ENCODE peak calls at places on chromosomes 7 and 10, in ten cellular contexts. S is osteocyte; M is WTC11; H is MM.1S; Q is CD8-positive, alpha-beta T cell; J is RWPE2; L is MCF 10A; V is endothelial cell; R is right lobe of liver; W is neural progenitor cell. G is an unnamed sample.

GRCh38 chr10:31912898-31913847 is 15.5 kb downstream of the ARHGAP12 start:
- DNase-seq in S (no peak), M (no peak), H (no peak), Q (no peak), J (no peak), L (peak), V (no peak), R (no peak), W (no peak), G (no peak)

GRCh38 chr7:1989049-1989860 is 243.5 kb downstream of the MAD1L1 start:
- DNase-seq in S (no peak), M (no peak), H (no peak), Q (no peak), J (no peak), L (no peak), V (no peak), R (no peak), W (no peak), G (no peak)

GRCh38 chr7:22109761-22110160 is 164.1 kb upstream of the CDCA7L start:
- DNase-seq in S (no peak), M (peak), H (peak), Q (no peak), J (no peak), L (peak), V (peak), R (peak), W (peak), G (peak)

GRCh38 chr10:58300676-58301075 is 31.7 kb downstream of the CISD1 start:
- DNase-seq in S (no peak), M (no peak), H (no peak), Q (no peak), J (no peak), L (no peak), V (no peak), R (no peak), W (no peak), G (no peak)

GRCh38 chr10:100989088-100989487 is 1.7 kb downstream of the TWNK start:
- DNase-seq in S (no peak), M (no peak), H (peak), Q (no peak), J (no peak), L (no peak), V (no peak), R (no peak), W (no peak), G (no peak)

GRCh38 chr10:110992011-110992800 is 72.8 kb downstream of the SHOC2 start:
- DNase-seq in S (no peak), M (no peak), H (no peak), Q (no peak), J (no peak), L (no peak), V (no peak), R (no peak), W (no peak), G (no peak)

GRCh38 chr10:454860-455259 is 234.6 kb downstream of the DIP2C start:
- DNase-seq in S (no peak), M (no peak), H (no peak), Q (no peak), J (no peak), L (peak), V (no peak), R (no peak), W (no peak), G (peak)

GRCh38 chr7:64045301-64046040 is at the start of gene ZNF727:
- DNase-seq in S (no peak), M (no peak), H (peak), Q (no peak), J (no peak), L (no peak), V (no peak), R (peak), W (no peak), G (no peak)

GRCh38 chr7:41107330-41107937 is 595.5 kb downstream of the INHBA start:
- DNase-seq in S (no peak), M (no peak), H (no peak), Q (no peak), J (peak), L (peak), V (no peak), R (no peak), W (no peak), G (no peak)

GRCh38 chr10:35274511-35275060 is 61.7 kb upstream of the CCNY start:
- DNase-seq in S (peak), M (no peak), H (no peak), Q (no peak), J (no peak), L (no peak), V (no peak), R (no peak), W (no peak), G (no peak)

GRCh38 chr7:21542891-21543527 is at the start of gene DNAH11:
- DNase-seq in S (peak), M (peak), H (peak), Q (no peak), J (no peak), L (peak), V (peak), R (peak), W (peak), G (peak)

GRCh38 chr7:117217121-117217520 is 105.7 kb downstream of the WNT2 start:
- DNase-seq in S (no peak), M (no peak), H (no peak), Q (no peak), J (no peak), L (no peak), V (no peak), R (no peak), W (no peak), G (no peak)

GRCh38 chr7:102883098-102883860 is 29.5 kb upstream of the LRRC17 start:
- DNase-seq in S (no peak), M (no peak), H (no peak), Q (no peak), J (no peak), L (peak), V (no peak), R (no peak), W (no peak), G (peak)

GRCh38 chr7:142874837-142875236 is 10.7 kb downstream of the TRPV6 start:
- DNase-seq in S (no peak), M (no peak), H (no peak), Q (no peak), J (no peak), L (no peak), V (no peak), R (no peak), W (no peak), G (no peak)

GRCh38 chr7:142873871-142874270 is 11.7 kb downstream of the TRPV6 start:
- DNase-seq in S (no peak), M (no peak), H (no peak), Q (no peak), J (no peak), L (no peak), V (no peak), R (no peak), W (no peak), G (no peak)

GRCh38 chr7:142874409-142874808 is 11.1 kb downstream of the TRPV6 start:
- DNase-seq in S (no peak), M (no peak), H (no peak), Q (no peak), J (no peak), L (no peak), V (no peak), R (no peak), W (no peak), G (no peak)

GRCh38 chr7:142872106-142872675 is 13.4 kb downstream of the TRPV6 start:
- DNase-seq in S (peak), M (no peak), H (no peak), Q (peak), J (no peak), L (no peak), V (no peak), R (peak), W (no peak), G (no peak)

GRCh38 chr7:142873281-142873784 is 12.2 kb downstream of the TRPV6 start:
- DNase-seq in S (peak), M (peak), H (peak), Q (no peak), J (no peak), L (no peak), V (peak), R (peak), W (peak), G (peak)
- TF ChIP-seq CTCF in S (peak), M (peak), H (peak), Q (no peak), J (peak), L (peak), V (peak), R (peak), W (peak), G (peak)

DNA sequence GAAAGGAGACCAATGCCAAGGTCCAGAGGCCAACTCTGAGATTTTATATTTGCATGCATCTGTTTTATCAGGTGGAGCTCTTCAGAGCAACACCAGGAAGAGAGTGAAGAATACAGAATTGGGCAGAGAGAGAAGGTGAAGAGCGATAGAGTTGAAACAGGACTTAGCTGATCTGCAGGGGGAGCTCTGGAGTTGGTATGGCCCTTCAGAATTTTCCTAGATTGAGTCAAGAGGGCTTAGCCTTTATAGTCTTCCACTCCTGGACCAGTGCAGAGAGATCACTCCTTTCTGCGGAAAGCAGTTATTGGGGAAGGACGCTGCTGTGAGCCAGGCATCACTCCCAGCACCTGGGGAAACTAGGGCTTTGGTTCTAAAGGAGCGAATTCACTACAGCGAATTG is 105.0 kb upstream of the DGKB start:
- DNase-seq in S (no peak), M (peak), H (no peak), Q (no peak), J (no peak), L (peak), V (peak), R (peak), W (peak), G (peak)
- TF ChIP-seq CTCF in S (peak), M (peak), H (peak), Q (no peak), J (peak), L (no peak), V (no peak), R (peak), W (peak), G (peak)

GRCh38 chr10:124532106-124532641 is 70.6 kb downstream of the LHPP start:
- DNase-seq in S (no peak), M (peak), H (peak), Q (no peak), J (no peak), L (peak), V (peak), R (no peak), W (peak), G (peak)
- TF ChIP-seq CTCF in S (peak), M (peak), H (peak), Q (no peak), J (peak), L (peak), V (peak), R (no peak), W (peak), G (peak)

GRCh38 chr10:71832967-71833366 is 18.1 kb downstream of the PSAP start:
- DNase-seq in S (no peak), M (no peak), H (peak), Q (no peak), J (no peak), L (no peak), V (no peak), R (no peak), W (no peak), G (no peak)
- TF ChIP-seq CTCF in S (no peak), M (no peak), H (no peak), Q (no peak), J (no peak), L (no peak), V (no peak), R (no peak), W (no peak), G (no peak)